ENCODE peak calls at places on chromosomes 16 and 17, in four cellular contexts. One of them, this sample, is unnamed.

GRCh38 chr17:7932949-7933348 is 943 bp downstream of the CNTROB start:
- DNase-seq in activated naive CD4-positive, alpha-beta T cell treated with anti-CD3 and anti-CD28 coated beads, Interleukin-2, amount 10 ng/mL, durations not matched to agents 7 days and 5 days: peak
- DNase-seq in H9: peak
- DNase-seq in AG10803: peak
- DNase-seq in this sample: no peak

GRCh38 chr17:33369149-33369548 is 76.1 kb upstream of the ASIC2 start:
- DNase-seq in AG10803: no peak
- DNase-seq in activated naive CD4-positive, alpha-beta T cell treated with anti-CD3 and anti-CD28 coated beads, Interleukin-2, amount 10 ng/mL, durations not matched to agents 7 days and 5 days: no peak
- DNase-seq in H9: no peak
- DNase-seq in this sample: no peak

GRCh38 chr16:74774223-74775139 is at the start of gene FA2H:
- DNase-seq in AG10803: no peak
- DNase-seq in H9: peak
- DNase-seq in activated naive CD4-positive, alpha-beta T cell treated with anti-CD3 and anti-CD28 coated beads, Interleukin-2, amount 10 ng/mL, durations not matched to agents 7 days and 5 days: peak
- DNase-seq in this sample: no peak

GRCh38 chr17:28575126-28575795 is 1.4 kb downstream of the ALDOC start:
- DNase-seq in AG10803: no peak
- DNase-seq in activated naive CD4-positive, alpha-beta T cell treated with anti-CD3 and anti-CD28 coated beads, Interleukin-2, amount 10 ng/mL, durations not matched to agents 7 days and 5 days: no peak
- DNase-seq in H9: no peak
- DNase-seq in this sample: no peak

GRCh38 chr17:49739662-49740271 is 24.2 kb downstream of the FAM117A start:
- DNase-seq in activated naive CD4-positive, alpha-beta T cell treated with anti-CD3 and anti-CD28 coated beads, Interleukin-2, amount 10 ng/mL, durations not matched to agents 7 days and 5 days: peak
- DNase-seq in AG10803: no peak
- DNase-seq in H9: no peak
- DNase-seq in this sample: peak

GRCh38 chr16:4179020-4179419 is 62.8 kb upstream of the ADCY9 start:
- DNase-seq in AG10803: peak
- DNase-seq in H9: no peak
- DNase-seq in activated naive CD4-positive, alpha-beta T cell treated with anti-CD3 and anti-CD28 coated beads, Interleukin-2, amount 10 ng/mL, durations not matched to agents 7 days and 5 days: no peak
- DNase-seq in this sample: no peak

GRCh38 chr16:51707666-51708065 is 556.6 kb upstream of the SALL1 start:
- DNase-seq in H9: no peak
- DNase-seq in AG10803: no peak
- DNase-seq in activated naive CD4-positive, alpha-beta T cell treated with anti-CD3 and anti-CD28 coated beads, Interleukin-2, amount 10 ng/mL, durations not matched to agents 7 days and 5 days: no peak
- DNase-seq in this sample: no peak

GRCh38 chr17:53191878-53192277 is 630.8 kb upstream of the KIF2B start:
- DNase-seq in AG10803: no peak
- DNase-seq in activated naive CD4-positive, alpha-beta T cell treated with anti-CD3 and anti-CD28 coated beads, Interleukin-2, amount 10 ng/mL, durations not matched to agents 7 days and 5 days: no peak
- DNase-seq in H9: no peak
- DNase-seq in this sample: no peak

GRCh38 chr16:68146583-68146982 is 61.4 kb downstream of the NFATC3 start:
- DNase-seq in H9: no peak
- DNase-seq in activated naive CD4-positive, alpha-beta T cell treated with anti-CD3 and anti-CD28 coated beads, Interleukin-2, amount 10 ng/mL, durations not matched to agents 7 days and 5 days: no peak
- DNase-seq in AG10803: peak
- DNase-seq in this sample: no peak

GRCh38 chr17:78358538-78359215 is 1.2 kb downstream of the SOCS3 start:
- DNase-seq in AG10803: peak
- DNase-seq in activated naive CD4-positive, alpha-beta T cell treated with anti-CD3 and anti-CD28 coated beads, Interleukin-2, amount 10 ng/mL, durations not matched to agents 7 days and 5 days: peak
- DNase-seq in H9: peak
- DNase-seq in this sample: no peak

GRCh38 chr17:50027639-50028206 is 28.2 kb upstream of the ITGA3 start:
- DNase-seq in activated naive CD4-positive, alpha-beta T cell treated with anti-CD3 and anti-CD28 coated beads, Interleukin-2, amount 10 ng/mL, durations not matched to agents 7 days and 5 days: no peak
- DNase-seq in H9: peak
- DNase-seq in AG10803: peak
- DNase-seq in this sample: no peak

GRCh38 chr17:80853076-80853475 is 138.6 kb upstream of the CHMP6 start:
- DNase-seq in H9: no peak
- DNase-seq in activated naive CD4-positive, alpha-beta T cell treated with anti-CD3 and anti-CD28 coated beads, Interleukin-2, amount 10 ng/mL, durations not matched to agents 7 days and 5 days: no peak
- DNase-seq in AG10803: no peak
- DNase-seq in this sample: no peak

GRCh38 chr17:83189013-83189672 is 109.7 kb downstream of the METRNL start:
- DNase-seq in AG10803: no peak
- DNase-seq in activated naive CD4-positive, alpha-beta T cell treated with anti-CD3 and anti-CD28 coated beads, Interleukin-2, amount 10 ng/mL, durations not matched to agents 7 days and 5 days: peak
- DNase-seq in H9: no peak
- DNase-seq in this sample: no peak

GRCh38 chr17:49514374-49514738 is 19.3 kb downstream of the NGFR start:
- DNase-seq in activated naive CD4-positive, alpha-beta T cell treated with anti-CD3 and anti-CD28 coated beads, Interleukin-2, amount 10 ng/mL, durations not matched to agents 7 days and 5 days: no peak
- DNase-seq in H9: peak
- DNase-seq in AG10803: no peak
- DNase-seq in this sample: no peak

GRCh38 chr17:68398731-68399637 is 58.3 kb downstream of the WIPI1 start:
- DNase-seq in AG10803: peak
- DNase-seq in H9: peak
- DNase-seq in activated naive CD4-positive, alpha-beta T cell treated with anti-CD3 and anti-CD28 coated beads, Interleukin-2, amount 10 ng/mL, durations not matched to agents 7 days and 5 days: peak
- DNase-seq in this sample: no peak

GRCh38 chr17:34726536-34727384 is 147.4 kb downstream of the TMEM132E start:
- DNase-seq in H9: peak
- DNase-seq in activated naive CD4-positive, alpha-beta T cell treated with anti-CD3 and anti-CD28 coated beads, Interleukin-2, amount 10 ng/mL, durations not matched to agents 7 days and 5 days: no peak
- DNase-seq in AG10803: peak
- DNase-seq in this sample: no peak

GRCh38 chr17:19470529-19471261 is 59.7 kb downstream of the RNF112 start:
- DNase-seq in AG10803: peak
- DNase-seq in H9: peak
- DNase-seq in activated naive CD4-positive, alpha-beta T cell treated with anti-CD3 and anti-CD28 coated beads, Interleukin-2, amount 10 ng/mL, durations not matched to agents 7 days and 5 days: no peak
- DNase-seq in this sample: no peak

GRCh38 chr16:68833251-68833650 is 10.1 kb upstream of the TANGO6 start:
- DNase-seq in activated naive CD4-positive, alpha-beta T cell treated with anti-CD3 and anti-CD28 coated beads, Interleukin-2, amount 10 ng/mL, durations not matched to agents 7 days and 5 days: no peak
- DNase-seq in AG10803: no peak
- DNase-seq in H9: no peak
- DNase-seq in this sample: no peak

GRCh38 chr17:58806046-58806445 is 50.4 kb downstream of the PPM1E start:
- DNase-seq in H9: no peak
- DNase-seq in activated naive CD4-positive, alpha-beta T cell treated with anti-CD3 and anti-CD28 coated beads, Interleukin-2, amount 10 ng/mL, durations not matched to agents 7 days and 5 days: no peak
- DNase-seq in AG10803: no peak
- DNase-seq in this sample: no peak

GRCh38 chr16:23575834-23576233 is 18.3 kb downstream of the UBFD1 start:
- DNase-seq in H9: no peak
- DNase-seq in AG10803: no peak
- DNase-seq in activated naive CD4-positive, alpha-beta T cell treated with anti-CD3 and anti-CD28 coated beads, Interleukin-2, amount 10 ng/mL, durations not matched to agents 7 days and 5 days: no peak
- DNase-seq in this sample: no peak

GRCh38 chr17:49494937-49495841 is at the start of gene NGFR:
- DNase-seq in H9: peak
- DNase-seq in activated naive CD4-positive, alpha-beta T cell treated with anti-CD3 and anti-CD28 coated beads, Interleukin-2, amount 10 ng/mL, durations not matched to agents 7 days and 5 days: peak
- DNase-seq in AG10803: no peak
- DNase-seq in this sample: peak

GRCh38 chr16:674968-675883 is at the start of gene RHBDL1:
- DNase-seq in AG10803: peak
- DNase-seq in activated naive CD4-positive, alpha-beta T cell treated with anti-CD3 and anti-CD28 coated beads, Interleukin-2, amount 10 ng/mL, durations not matched to agents 7 days and 5 days: no peak
- DNase-seq in H9: peak
- DNase-seq in this sample: no peak

GRCh38 chr16:71885261-71885650 is 1.3 kb upstream of the ZNF821 start:
- DNase-seq in AG10803: no peak
- DNase-seq in H9: no peak
- DNase-seq in activated naive CD4-positive, alpha-beta T cell treated with anti-CD3 and anti-CD28 coated beads, Interleukin-2, amount 10 ng/mL, durations not matched to agents 7 days and 5 days: no peak
- DNase-seq in this sample: no peak

GRCh38 chr17:54996441-54996840 is 27.9 kb downstream of the STXBP4 start:
- DNase-seq in activated naive CD4-positive, alpha-beta T cell treated with anti-CD3 and anti-CD28 coated beads, Interleukin-2, amount 10 ng/mL, durations not matched to agents 7 days and 5 days: no peak
- DNase-seq in AG10803: no peak
- DNase-seq in H9: no peak
- DNase-seq in this sample: no peak

GRCh38 chr16:48064971-48065370 is 90.8 kb downstream of the ABCC12 start:
- DNase-seq in H9: no peak
- DNase-seq in activated naive CD4-positive, alpha-beta T cell treated with anti-CD3 and anti-CD28 coated beads, Interleukin-2, amount 10 ng/mL, durations not matched to agents 7 days and 5 days: no peak
- DNase-seq in AG10803: no peak
- DNase-seq in this sample: no peak